ENCODE peak calls at places on chromosomes 6 and 20, in four cellular contexts. O, F, P and N are unnamed samples.

GRCh38 chr6:75609639-75610590 is 8.2 kb downstream of the SENP6 start:
- DNase-seq in O (no peak), F (no peak), P (no peak), N (no peak)

GRCh38 chr20:37533154-37533715 is 5.6 kb upstream of the BLCAP start:
- DNase-seq in O (no peak), F (no peak), P (no peak), N (no peak)

GRCh38 chr20:50412499-50412898 is 97.7 kb upstream of the PTPN1 start:
- DNase-seq in O (no peak), F (no peak), P (no peak), N (no peak)

GRCh38 chr20:19544684-19545083 is 213.4 kb upstream of the RIN2 start:
- DNase-seq in O (no peak), F (no peak), P (no peak), N (no peak)

GRCh38 chr6:18254793-18255192 is 9.5 kb downstream of the DEK start:
- DNase-seq in O (no peak), F (no peak), P (no peak), N (no peak)

GRCh38 chr20:59832406-59833156 is 100.9 kb downstream of the SYCP2 start:
- DNase-seq in O (no peak), F (no peak), P (no peak), N (no peak)

GRCh38 chr6:129744201-129744879 is 34.4 kb upstream of the ARHGAP18 start:
- DNase-seq in O (peak), F (no peak), P (peak), N (no peak)

GRCh38 chr6:12170351-12171079 is 119.6 kb upstream of the EDN1 start:
- DNase-seq in O (no peak), F (no peak), P (no peak), N (no peak)

GRCh38 chr20:1263853-1264252 is 2.2 kb upstream of the SNPH start:
- DNase-seq in O (peak), F (no peak), P (no peak), N (no peak)